ENCODE peak calls at places on chromosomes 1 and 21, in seven cellular contexts. One of them, this sample, is unnamed. For H3K9me3, the result is how much of the 10 kb centered on the place peaks cover.

GRCh38 chr1:68470388-68470970 is 20.7 kb upstream of the RPE65 start:
- DNase-seq in right cardiac atrium: no peak
- DNase-seq in body of pancreas: no peak
- DNase-seq in T-helper 17 cell: no peak
- DNase-seq in aorta: no peak
- DNase-seq in stomach: no peak
- DNase-seq in BE2C: no peak
- DNase-seq in this sample: no peak

GRCh38 chr21:16587671-16588379 is 858.0 kb downstream of the USP25 start:
- DNase-seq in right cardiac atrium: peak
- DNase-seq in body of pancreas: no peak
- DNase-seq in T-helper 17 cell: no peak
- DNase-seq in aorta: peak
- DNase-seq in stomach: no peak
- DNase-seq in BE2C: peak
- DNase-seq in this sample: peak

GRCh38 chr21:44006017-44006624 is 6.0 kb upstream of the TRAPPC10 start:
- DNase-seq in right cardiac atrium: peak
- DNase-seq in body of pancreas: no peak
- DNase-seq in T-helper 17 cell: no peak
- DNase-seq in aorta: no peak
- DNase-seq in stomach: no peak
- DNase-seq in BE2C: no peak
- DNase-seq in this sample: peak

GRCh38 chr21:15442743-15443142 is 287.0 kb upstream of the USP25 start:
- DNase-seq in right cardiac atrium: no peak
- DNase-seq in body of pancreas: no peak
- DNase-seq in T-helper 17 cell: no peak
- DNase-seq in aorta: no peak
- DNase-seq in stomach: no peak
- DNase-seq in BE2C: no peak
- DNase-seq in this sample: no peak

GRCh38 chr1:110069302-110070281 is 880 bp downstream of the ALX3 start:
- DNase-seq in right cardiac atrium: no peak
- DNase-seq in body of pancreas: no peak
- DNase-seq in T-helper 17 cell: no peak
- DNase-seq in aorta: no peak
- DNase-seq in stomach: no peak
- DNase-seq in BE2C: no peak
- DNase-seq in this sample: peak

GRCh38 chr1:86757272-86757984 is 53.1 kb downstream of the SH3GLB1 start:
- DNase-seq in right cardiac atrium: peak
- DNase-seq in body of pancreas: no peak
- DNase-seq in T-helper 17 cell: no peak
- DNase-seq in aorta: no peak
- DNase-seq in stomach: no peak
- DNase-seq in BE2C: no peak
- DNase-seq in this sample: peak

GRCh38 chr1:242530761-242531160 is 6.3 kb upstream of the PLD5 start:
- DNase-seq in right cardiac atrium: no peak
- DNase-seq in body of pancreas: no peak
- DNase-seq in T-helper 17 cell: no peak
- DNase-seq in aorta: no peak
- DNase-seq in stomach: no peak
- DNase-seq in BE2C: no peak
- DNase-seq in this sample: no peak

GRCh38 chr1:230711245-230711644 is 2.7 kb downstream of the AGT start:
- DNase-seq in right cardiac atrium: no peak
- DNase-seq in body of pancreas: no peak
- DNase-seq in T-helper 17 cell: no peak
- DNase-seq in aorta: no peak
- DNase-seq in stomach: no peak
- DNase-seq in BE2C: no peak
- DNase-seq in this sample: no peak

GRCh38 chr1:248686815-248687214 is 15.8 kb downstream of the OR14I1 start:
- DNase-seq in right cardiac atrium: no peak
- DNase-seq in body of pancreas: no peak
- DNase-seq in T-helper 17 cell: no peak
- DNase-seq in aorta: no peak
- DNase-seq in stomach: no peak
- DNase-seq in BE2C: no peak
- DNase-seq in this sample: no peak

GRCh38 chr21:32021319-32022027 is 148.7 kb downstream of the HUNK start:
- DNase-seq in right cardiac atrium: peak
- DNase-seq in body of pancreas: peak
- DNase-seq in T-helper 17 cell: no peak
- DNase-seq in aorta: peak
- DNase-seq in stomach: peak
- DNase-seq in BE2C: peak
- DNase-seq in this sample: peak

GRCh38 chr1:236893626-236894545 is 98.8 kb downstream of the MTR start:
- DNase-seq in right cardiac atrium: no peak
- DNase-seq in body of pancreas: no peak
- DNase-seq in T-helper 17 cell: no peak
- DNase-seq in aorta: no peak
- DNase-seq in stomach: no peak
- DNase-seq in BE2C: no peak
- DNase-seq in this sample: peak

GRCh38 chr21:38126677-38127271 is 130.0 kb upstream of the KCNJ15 start:
- DNase-seq in right cardiac atrium: peak
- DNase-seq in body of pancreas: peak
- DNase-seq in T-helper 17 cell: no peak
- DNase-seq in aorta: peak
- DNase-seq in stomach: peak
- DNase-seq in BE2C: peak
- DNase-seq in this sample: peak

GRCh38 chr1:17661546-17662157 is 93.5 kb upstream of the ACTL8 start:
- DNase-seq in right cardiac atrium: peak
- DNase-seq in body of pancreas: peak
- DNase-seq in T-helper 17 cell: no peak
- DNase-seq in aorta: peak
- DNase-seq in stomach: peak
- DNase-seq in BE2C: peak
- DNase-seq in this sample: peak

GRCh38 chr1:35177237-35177786 is 15.6 kb downstream of the SFPQ start:
- DNase-seq in right cardiac atrium: no peak
- DNase-seq in body of pancreas: no peak
- DNase-seq in T-helper 17 cell: no peak
- DNase-seq in aorta: no peak
- DNase-seq in stomach: no peak
- DNase-seq in BE2C: no peak
- DNase-seq in this sample: no peak

GRCh38 chr1:22018583-22019559 is 17.4 kb downstream of the CELA3A start:
- DNase-seq in right cardiac atrium: peak
- DNase-seq in body of pancreas: no peak
- DNase-seq in T-helper 17 cell: peak
- DNase-seq in aorta: no peak
- DNase-seq in stomach: peak
- DNase-seq in BE2C: peak
- DNase-seq in this sample: peak

GRCh38 chr1:105027838-105028471 is 1278.3 kb downstream of the AMY1C start:
- DNase-seq in right cardiac atrium: no peak
- DNase-seq in body of pancreas: no peak
- DNase-seq in T-helper 17 cell: no peak
- DNase-seq in aorta: no peak
- DNase-seq in stomach: no peak
- DNase-seq in BE2C: peak
- DNase-seq in this sample: no peak

GRCh38 chr1:160681067-160681890 is 30.3 kb downstream of the CD48 start:
- DNase-seq in right cardiac atrium: peak
- DNase-seq in body of pancreas: peak
- DNase-seq in T-helper 17 cell: peak
- DNase-seq in aorta: peak
- DNase-seq in stomach: peak
- DNase-seq in BE2C: peak
- DNase-seq in this sample: peak

GRCh38 chr1:158972841-158973240 is 36.9 kb upstream of the IFI16 start:
- DNase-seq in right cardiac atrium: no peak
- DNase-seq in body of pancreas: no peak
- DNase-seq in T-helper 17 cell: no peak
- DNase-seq in aorta: no peak
- DNase-seq in stomach: no peak
- DNase-seq in BE2C: no peak
- DNase-seq in this sample: no peak
- H3K9me3 ChIP-seq in right cardiac atrium: under half
- H3K9me3 ChIP-seq in body of pancreas: under half
- H3K9me3 ChIP-seq in T-helper 17 cell: under half
- H3K9me3 ChIP-seq in aorta: under half
- H3K9me3 ChIP-seq in stomach: under half
- H3K9me3 ChIP-seq in BE2C: under half
- H3K9me3 ChIP-seq in this sample: under half

GRCh38 chr1:11132571-11133293 is 33.1 kb upstream of the EXOSC10 start:
- DNase-seq in right cardiac atrium: no peak
- DNase-seq in body of pancreas: no peak
- DNase-seq in T-helper 17 cell: no peak
- DNase-seq in aorta: no peak
- DNase-seq in stomach: no peak
- DNase-seq in BE2C: no peak
- DNase-seq in this sample: no peak

GRCh38 chr1:11131816-11132215 is 32.1 kb upstream of the EXOSC10 start:
- DNase-seq in right cardiac atrium: no peak
- DNase-seq in body of pancreas: no peak
- DNase-seq in T-helper 17 cell: no peak
- DNase-seq in aorta: no peak
- DNase-seq in stomach: no peak
- DNase-seq in BE2C: no peak
- DNase-seq in this sample: no peak

GRCh38 chr1:11130406-11130805 is 30.7 kb upstream of the EXOSC10 start:
- DNase-seq in right cardiac atrium: no peak
- DNase-seq in body of pancreas: no peak
- DNase-seq in T-helper 17 cell: no peak
- DNase-seq in aorta: no peak
- DNase-seq in stomach: no peak
- DNase-seq in BE2C: no peak
- DNase-seq in this sample: no peak

GRCh38 chr1:11138952-11139351 is 39.3 kb upstream of the EXOSC10 start:
- DNase-seq in right cardiac atrium: no peak
- DNase-seq in body of pancreas: no peak
- DNase-seq in T-helper 17 cell: no peak
- DNase-seq in aorta: no peak
- DNase-seq in stomach: no peak
- DNase-seq in BE2C: no peak
- DNase-seq in this sample: no peak

DNA sequence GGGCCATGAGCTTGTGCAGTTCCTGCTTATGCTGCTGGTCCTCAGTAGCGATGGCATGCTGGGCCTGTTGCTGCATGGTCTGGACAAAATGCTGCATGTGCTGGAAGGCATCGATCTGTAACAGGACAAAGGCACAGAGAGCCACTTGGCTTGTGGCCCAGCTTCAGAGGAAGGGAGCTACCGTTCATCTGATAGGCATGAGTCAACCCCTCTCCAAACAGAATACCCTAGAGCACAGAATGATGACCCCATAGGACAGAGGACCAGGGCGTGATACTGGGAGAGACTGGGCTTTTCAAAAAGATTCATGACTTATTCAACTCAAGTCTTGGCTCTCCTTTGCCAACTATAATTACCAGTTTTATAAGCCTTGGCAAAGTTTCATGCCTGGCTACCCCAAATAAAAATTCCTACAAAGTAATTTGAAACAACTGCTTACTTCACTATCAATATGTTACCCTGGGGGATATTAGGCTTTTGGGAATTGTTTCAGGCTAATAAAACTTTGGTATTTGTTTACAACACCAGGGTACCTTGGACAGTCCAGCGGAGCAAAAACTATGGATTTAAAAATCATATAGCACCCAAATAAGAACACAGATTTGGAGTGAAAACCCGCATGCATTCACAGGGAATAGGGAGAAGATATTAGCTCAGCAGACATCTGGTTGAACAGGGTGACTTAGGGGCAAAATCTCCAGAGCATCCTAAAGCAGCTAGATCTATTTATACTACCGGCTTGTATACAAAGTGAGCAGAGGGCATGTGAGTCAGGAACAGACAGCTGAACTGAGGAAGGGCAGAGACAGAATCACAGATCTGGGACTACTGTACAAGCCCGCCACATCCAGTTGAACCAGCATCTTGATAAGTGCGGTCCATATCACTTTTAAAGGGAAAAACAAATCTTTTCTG is 34.9 kb upstream of the EXOSC10 start:
- DNase-seq in right cardiac atrium: peak
- DNase-seq in body of pancreas: no peak
- DNase-seq in T-helper 17 cell: no peak
- DNase-seq in aorta: no peak
- DNase-seq in stomach: no peak
- DNase-seq in BE2C: peak
- DNase-seq in this sample: peak
- H3K9me3 ChIP-seq in right cardiac atrium: under half
- H3K9me3 ChIP-seq in body of pancreas: under half
- H3K9me3 ChIP-seq in T-helper 17 cell: under half
- H3K9me3 ChIP-seq in aorta: under half
- H3K9me3 ChIP-seq in stomach: under half
- H3K9me3 ChIP-seq in BE2C: under half
- H3K9me3 ChIP-seq in this sample: under half

GRCh38 chr1:243814718-243815117 is 35.3 kb downstream of the AKT3 start:
- DNase-seq in right cardiac atrium: no peak
- DNase-seq in body of pancreas: no peak
- DNase-seq in T-helper 17 cell: no peak
- DNase-seq in aorta: no peak
- DNase-seq in stomach: no peak
- DNase-seq in BE2C: no peak
- DNase-seq in this sample: no peak

GRCh38 chr1:243819438-243819839 is 30.6 kb downstream of the AKT3 start:
- DNase-seq in right cardiac atrium: no peak
- DNase-seq in body of pancreas: no peak
- DNase-seq in T-helper 17 cell: no peak
- DNase-seq in aorta: no peak
- DNase-seq in stomach: no peak
- DNase-seq in BE2C: peak
- DNase-seq in this sample: no peak

GRCh38 chr1:243821177-243821680 is 28.8 kb downstream of the AKT3 start:
- DNase-seq in right cardiac atrium: no peak
- DNase-seq in body of pancreas: no peak
- DNase-seq in T-helper 17 cell: no peak
- DNase-seq in aorta: no peak
- DNase-seq in stomach: no peak
- DNase-seq in BE2C: no peak
- DNase-seq in this sample: no peak

GRCh38 chr1:243818978-243819377 is 31.1 kb downstream of the AKT3 start:
- DNase-seq in right cardiac atrium: peak
- DNase-seq in body of pancreas: no peak
- DNase-seq in T-helper 17 cell: no peak
- DNase-seq in aorta: no peak
- DNase-seq in stomach: no peak
- DNase-seq in BE2C: peak
- DNase-seq in this sample: no peak
- H3K9me3 ChIP-seq in right cardiac atrium: under half
- H3K9me3 ChIP-seq in body of pancreas: under half
- H3K9me3 ChIP-seq in T-helper 17 cell: under half
- H3K9me3 ChIP-seq in aorta: under half
- H3K9me3 ChIP-seq in stomach: under half
- H3K9me3 ChIP-seq in BE2C: under half
- H3K9me3 ChIP-seq in this sample: under half

DNA sequence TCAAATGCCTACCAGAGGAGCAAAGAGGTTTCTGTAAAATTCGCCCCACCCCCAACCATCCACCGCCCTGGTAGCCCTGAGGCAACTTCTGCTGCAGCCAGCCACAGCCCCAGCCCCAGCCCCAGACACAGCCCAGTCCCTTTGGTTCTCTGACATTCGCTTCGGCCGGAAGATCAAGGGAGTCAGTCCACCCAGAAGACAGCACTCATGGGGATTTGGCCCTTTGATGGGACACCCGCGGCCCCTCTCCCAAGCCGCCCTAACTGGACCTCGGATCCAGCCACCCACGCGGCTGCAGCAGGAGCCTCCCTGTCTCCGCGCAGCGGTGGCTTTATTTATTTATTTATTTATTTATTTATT is 3881.0 kb downstream of the SRGAP2C start:
- DNase-seq in right cardiac atrium: no peak
- DNase-seq in body of pancreas: no peak
- DNase-seq in T-helper 17 cell: no peak
- DNase-seq in aorta: peak
- DNase-seq in stomach: no peak
- DNase-seq in BE2C: no peak
- DNase-seq in this sample: no peak
- H3K9me3 ChIP-seq in right cardiac atrium: under half
- H3K9me3 ChIP-seq in body of pancreas: under half
- H3K9me3 ChIP-seq in T-helper 17 cell: under half
- H3K9me3 ChIP-seq in aorta: under half
- H3K9me3 ChIP-seq in stomach: under half
- H3K9me3 ChIP-seq in BE2C: under half
- H3K9me3 ChIP-seq in this sample: under half